ENCODE peak calls at places on chromosomes 3 and 15, in seven cellular contexts. T, E, N, F, C, D and U are unnamed samples. For H3K27me3, the result is how much of the 10 kb centered on the place peaks cover.

GRCh38 chr15:96121521-96121920 is 209.0 kb upstream of the NR2F2 start:
- DNase-seq in T (no peak), E (no peak), N (no peak), F (no peak), C (no peak), D (no peak), U (no peak)

GRCh38 chr3:155556531-155556930 is 188.3 kb downstream of the PLCH1 start:
- DNase-seq in T (no peak), E (no peak), N (no peak), F (no peak), C (no peak), D (no peak), U (no peak)

GRCh38 chr3:157282261-157283191 is 122.6 kb upstream of the CCNL1 start:
- DNase-seq in T (peak), E (peak), N (no peak), F (no peak), C (no peak), D (no peak), U (no peak)

GRCh38 chr3:106711650-106712049 is 665.6 kb upstream of the CCDC54 start:
- DNase-seq in T (no peak), E (no peak), N (no peak), F (no peak), C (no peak), D (no peak), U (no peak)

GRCh38 chr3:50355829-50356552 is 3.3 kb downstream of the TMEM115 start:
- DNase-seq in T (no peak), E (no peak), N (no peak), F (no peak), C (no peak), D (no peak), U (no peak)

GRCh38 chr15:95551580-95551979 is 778.9 kb upstream of the NR2F2 start:
- DNase-seq in T (no peak), E (no peak), N (no peak), F (no peak), C (no peak), D (no peak), U (no peak)

GRCh38 chr3:149809694-149810093 is 3.3 kb upstream of the RNF13 start:
- DNase-seq in T (no peak), E (no peak), N (no peak), F (no peak), C (no peak), D (no peak), U (no peak)

GRCh38 chr3:23272820-23273219 is 69.7 kb downstream of the UBE2E2 start:
- DNase-seq in T (no peak), E (no peak), N (no peak), F (no peak), C (no peak), D (no peak), U (no peak)

GRCh38 chr15:88756521-88756920 is 46.7 kb upstream of the ACAN start:
- DNase-seq in T (no peak), E (no peak), N (no peak), F (no peak), C (no peak), D (no peak), U (no peak)
- H3K27me3 ChIP-seq in T (under half), E (under half), N (under half), F (under half), C (under half), D (under half), U (under half)

DNA sequence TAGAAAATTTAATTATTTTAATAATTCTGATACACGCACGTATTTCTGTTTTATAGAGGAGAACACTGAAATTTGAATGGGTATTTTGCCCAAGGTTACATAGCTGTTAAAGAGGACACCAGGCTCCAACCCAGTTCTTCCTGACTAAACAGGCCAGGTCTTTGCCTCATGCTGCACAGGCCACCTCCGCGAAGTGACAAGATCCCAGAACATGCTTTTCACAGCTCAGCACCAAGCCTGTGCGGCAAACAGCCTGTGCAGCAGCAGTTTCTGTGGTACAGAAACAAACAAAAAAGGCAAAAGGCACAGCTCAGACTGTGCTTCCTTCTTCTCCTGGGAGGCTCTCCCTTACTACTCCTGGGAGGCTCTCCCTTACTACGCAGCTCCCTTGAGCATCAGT is 6.5 kb downstream of the FOXL2 start:
- DNase-seq in T (no peak), E (no peak), N (no peak), F (no peak), C (no peak), D (no peak), U (no peak)
- H3K27me3 ChIP-seq in T (under half), E (half or more), N (half or more), F (under half), C (half or more), D (half or more), U (half or more)

GRCh38 chr3:159028706-159029105 is 226.9 kb downstream of the MFSD1 start:
- DNase-seq in T (no peak), E (no peak), N (no peak), F (no peak), C (no peak), D (no peak), U (no peak)
- H3K27me3 ChIP-seq in T (under half), E (under half), N (under half), F (under half), C (under half), D (under half), U (under half)

GRCh38 chr3:122942241-122942640 is 85.3 kb downstream of the SEMA5B start:
- DNase-seq in T (no peak), E (no peak), N (no peak), F (no peak), C (no peak), D (no peak), U (no peak)
- H3K27me3 ChIP-seq in T (under half), E (under half), N (under half), F (under half), C (under half), D (under half), U (under half)